ENCODE peak calls at places on chromosomes 12 and 14, in five cellular contexts. One of them, this sample, is unnamed.
A peak's percentile ranks its signal among the peaks of the same experiment; 100 is the strongest.

GRCh38 chr14:32327255-32327961 is 1.7 kb upstream of the AKAP6 start:
- DNase-seq in gastrocnemius medialis: no peak
- DNase-seq in ovary: no peak
- DNase-seq in uterus: no peak
- DNase-seq in HepG2: no peak
- DNase-seq in this sample: no peak

GRCh38 chr14:63174760-63175191 is 29.5 kb upstream of the RHOJ start:
- DNase-seq in uterus: no peak
- DNase-seq in ovary: no peak
- DNase-seq in gastrocnemius medialis: no peak
- DNase-seq in HepG2: peak; percentile 45
- DNase-seq in this sample: no peak

GRCh38 chr12:8033153-8034044 is 883 bp downstream of the FOXJ2 start:
- DNase-seq in HepG2: no peak
- DNase-seq in gastrocnemius medialis: peak; percentile 46
- DNase-seq in uterus: peak; percentile 75
- DNase-seq in ovary: peak; percentile 81
- DNase-seq in this sample: peak; percentile 48

GRCh38 chr14:49620182-49621113 is at the start of the genes MGAT2 and RPL36AL:
- DNase-seq in gastrocnemius medialis: peak; percentile 99
- DNase-seq in ovary: peak; percentile 98
- DNase-seq in HepG2: peak; percentile 95
- DNase-seq in uterus: peak; percentile 99
- DNase-seq in this sample: peak; percentile 94

GRCh38 chr12:45973526-45973925 is 16.8 kb downstream of the SCAF11 start:
- DNase-seq in uterus: no peak
- DNase-seq in HepG2: no peak
- DNase-seq in gastrocnemius medialis: no peak
- DNase-seq in ovary: no peak
- DNase-seq in this sample: no peak

GRCh38 chr12:122894173-122895121 is 1.5 kb downstream of the VPS37B start:
- DNase-seq in gastrocnemius medialis: no peak
- DNase-seq in ovary: no peak
- DNase-seq in uterus: no peak
- DNase-seq in HepG2: no peak
- DNase-seq in this sample: no peak

GRCh38 chr12:110314308-110314707 is 33.3 kb downstream of the ATP2A2 start:
- DNase-seq in gastrocnemius medialis: no peak
- DNase-seq in HepG2: peak; percentile 47
- DNase-seq in ovary: no peak
- DNase-seq in uterus: no peak
- DNase-seq in this sample: no peak

GRCh38 chr12:103401421-103401820 is 94.3 kb downstream of the C12orf42 start:
- DNase-seq in gastrocnemius medialis: no peak
- DNase-seq in ovary: no peak
- DNase-seq in uterus: no peak
- DNase-seq in HepG2: peak; percentile 35
- DNase-seq in this sample: no peak

GRCh38 chr12:68827895-68828294 is 19.9 kb downstream of the MDM2 start:
- DNase-seq in gastrocnemius medialis: no peak
- DNase-seq in ovary: no peak
- DNase-seq in uterus: no peak
- DNase-seq in HepG2: no peak
- DNase-seq in this sample: no peak

GRCh38 chr14:89324501-89325298 is 92.3 kb downstream of the FOXN3 start:
- DNase-seq in gastrocnemius medialis: no peak
- DNase-seq in ovary: no peak
- DNase-seq in uterus: no peak
- DNase-seq in HepG2: no peak
- DNase-seq in this sample: no peak

GRCh38 chr12:85580562-85581168 is 255.5 kb downstream of the RASSF9 start:
- DNase-seq in gastrocnemius medialis: no peak
- DNase-seq in ovary: no peak
- DNase-seq in HepG2: no peak
- DNase-seq in uterus: no peak
- DNase-seq in this sample: no peak

GRCh38 chr14:83975435-83976222 is 1554.3 kb upstream of the FLRT2 start:
- DNase-seq in gastrocnemius medialis: no peak
- DNase-seq in ovary: no peak
- DNase-seq in HepG2: no peak
- DNase-seq in uterus: no peak
- DNase-seq in this sample: no peak

GRCh38 chr12:130490674-130491073 is 153.0 kb downstream of the PIWIL1 start:
- DNase-seq in ovary: no peak
- DNase-seq in uterus: no peak
- DNase-seq in gastrocnemius medialis: no peak
- DNase-seq in HepG2: no peak
- DNase-seq in this sample: no peak

GRCh38 chr12:131239384-131240094 is 285.8 kb downstream of the ADGRD1 start:
- DNase-seq in gastrocnemius medialis: no peak
- DNase-seq in uterus: no peak
- DNase-seq in HepG2: no peak
- DNase-seq in ovary: no peak
- DNase-seq in this sample: no peak

GRCh38 chr12:45369065-45369464 is 153.2 kb downstream of the ANO6 start:
- DNase-seq in gastrocnemius medialis: no peak
- DNase-seq in HepG2: no peak
- DNase-seq in uterus: no peak
- DNase-seq in ovary: no peak
- DNase-seq in this sample: no peak

GRCh38 chr12:41967668-41968649 is 176.7 kb downstream of the GXYLT1 start:
- DNase-seq in uterus: no peak
- DNase-seq in HepG2: no peak
- DNase-seq in ovary: no peak
- DNase-seq in gastrocnemius medialis: no peak
- DNase-seq in this sample: no peak

GRCh38 chr12:91617830-91618229 is 435.2 kb upstream of the DCN start:
- DNase-seq in uterus: no peak
- DNase-seq in gastrocnemius medialis: no peak
- DNase-seq in ovary: no peak
- DNase-seq in HepG2: no peak
- DNase-seq in this sample: no peak

GRCh38 chr14:62655161-62655560 is 390.1 kb downstream of the KCNH5 start:
- DNase-seq in HepG2: no peak
- DNase-seq in ovary: no peak
- DNase-seq in gastrocnemius medialis: no peak
- DNase-seq in uterus: no peak
- DNase-seq in this sample: no peak

GRCh38 chr12:16350682-16351081 is 3.2 kb downstream of the MGST1 start:
- DNase-seq in HepG2: peak; percentile 28
- DNase-seq in ovary: no peak
- DNase-seq in gastrocnemius medialis: peak; percentile 43
- DNase-seq in uterus: peak; percentile 51
- DNase-seq in this sample: peak; percentile 52

GRCh38 chr12:55797068-55797467 is 20.5 kb downstream of the SARNP start:
- DNase-seq in ovary: no peak
- DNase-seq in gastrocnemius medialis: no peak
- DNase-seq in uterus: no peak
- DNase-seq in HepG2: peak; percentile 51
- DNase-seq in this sample: peak; percentile 27

GRCh38 chr12:71208053-71208685 is 50.4 kb upstream of the TSPAN8 start:
- DNase-seq in ovary: no peak
- DNase-seq in gastrocnemius medialis: no peak
- DNase-seq in HepG2: no peak
- DNase-seq in uterus: no peak
- DNase-seq in this sample: no peak

GRCh38 chr12:23555808-23556207 is 393.7 kb downstream of the SOX5 start:
- DNase-seq in HepG2: no peak
- DNase-seq in uterus: no peak
- DNase-seq in gastrocnemius medialis: no peak
- DNase-seq in ovary: no peak
- DNase-seq in this sample: no peak

GRCh38 chr12:21837847-21838246 is 63.3 kb upstream of the KCNJ8 start:
- DNase-seq in ovary: no peak
- DNase-seq in HepG2: no peak
- DNase-seq in gastrocnemius medialis: no peak
- DNase-seq in uterus: no peak
- DNase-seq in this sample: no peak

GRCh38 chr12:84842406-84843013 is 70.1 kb downstream of the SLC6A15 start:
- DNase-seq in HepG2: peak; percentile 16
- DNase-seq in uterus: no peak
- DNase-seq in gastrocnemius medialis: no peak
- DNase-seq in ovary: no peak
- DNase-seq in this sample: peak; percentile 55

GRCh38 chr12:109863961-109864712 is 16.2 kb downstream of the GLTP start:
- DNase-seq in ovary: no peak
- DNase-seq in uterus: no peak
- DNase-seq in HepG2: peak; percentile 97
- DNase-seq in gastrocnemius medialis: no peak
- DNase-seq in this sample: no peak

GRCh38 chr12:57213068-57213715 is 3.4 kb upstream of the NXPH4 start:
- DNase-seq in ovary: peak; percentile 91
- DNase-seq in gastrocnemius medialis: peak; percentile 72
- DNase-seq in HepG2: peak; percentile 53
- DNase-seq in uterus: peak; percentile 90
- DNase-seq in this sample: peak; percentile 93

GRCh38 chr14:77570706-77571293 is 45.6 kb downstream of the SPTLC2 start:
- DNase-seq in ovary: no peak
- DNase-seq in gastrocnemius medialis: no peak
- DNase-seq in HepG2: no peak
- DNase-seq in uterus: no peak
- DNase-seq in this sample: no peak

GRCh38 chr14:77574446-77575125 is 41.9 kb downstream of the SPTLC2 start:
- DNase-seq in ovary: no peak
- DNase-seq in HepG2: no peak
- DNase-seq in gastrocnemius medialis: no peak
- DNase-seq in uterus: no peak
- DNase-seq in this sample: no peak

GRCh38 chr14:77579760-77580159 is 36.7 kb downstream of the SPTLC2 start:
- DNase-seq in HepG2: no peak
- DNase-seq in ovary: no peak
- DNase-seq in uterus: no peak
- DNase-seq in gastrocnemius medialis: no peak
- DNase-seq in this sample: no peak

GRCh38 chr14:77579065-77579464 is 37.4 kb downstream of the SPTLC2 start:
- DNase-seq in ovary: no peak
- DNase-seq in uterus: no peak
- DNase-seq in gastrocnemius medialis: no peak
- DNase-seq in HepG2: no peak
- DNase-seq in this sample: no peak

DNA sequence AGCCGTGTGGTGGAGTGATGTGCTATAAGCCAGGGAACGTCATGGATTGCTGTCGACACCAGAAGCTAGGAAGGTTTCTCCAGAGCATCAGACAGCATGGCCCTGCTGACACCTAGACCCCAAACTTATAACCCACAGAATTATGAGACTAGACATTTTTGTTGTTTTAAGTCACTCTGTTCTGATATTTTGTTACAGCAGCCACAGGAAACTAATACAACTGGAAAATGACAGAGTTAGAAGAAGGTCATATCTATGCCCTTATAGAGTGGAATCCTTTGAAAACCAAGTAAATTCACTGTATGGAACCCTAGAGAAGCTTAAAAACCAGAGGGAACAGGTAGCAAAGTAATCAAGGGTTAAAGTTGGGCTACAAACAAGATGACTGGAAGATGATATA is 42.5 kb downstream of the SPTLC2 start:
- DNase-seq in gastrocnemius medialis: no peak
- DNase-seq in HepG2: no peak
- DNase-seq in ovary: no peak
- DNase-seq in uterus: no peak
- DNase-seq in this sample: no peak
- TF ChIP-seq POLR2A in gastrocnemius medialis: no peak
- TF ChIP-seq POLR2A in HepG2: no peak
- TF ChIP-seq POLR2A in ovary: no peak
- TF ChIP-seq POLR2A in uterus: no peak
- TF ChIP-seq POLR2A in this sample: no peak

GRCh38 chr12:32548691-32549412 is 130.2 kb upstream of the DNM1L start:
- DNase-seq in uterus: no peak
- DNase-seq in gastrocnemius medialis: peak; percentile 33
- DNase-seq in ovary: peak; percentile 59
- DNase-seq in HepG2: no peak
- DNase-seq in this sample: peak; percentile 23

GRCh38 chr12:32546272-32546671 is 132.8 kb upstream of the DNM1L start:
- DNase-seq in ovary: no peak
- DNase-seq in gastrocnemius medialis: no peak
- DNase-seq in uterus: no peak
- DNase-seq in HepG2: peak; percentile 45
- DNase-seq in this sample: no peak

GRCh38 chr12:32551058-32551457 is 128.0 kb upstream of the DNM1L start:
- DNase-seq in gastrocnemius medialis: no peak
- DNase-seq in HepG2: no peak
- DNase-seq in ovary: no peak
- DNase-seq in uterus: no peak
- DNase-seq in this sample: no peak

GRCh38 chr12:32545413-32545970 is 133.6 kb upstream of the DNM1L start:
- DNase-seq in ovary: no peak
- DNase-seq in gastrocnemius medialis: no peak
- DNase-seq in HepG2: no peak
- DNase-seq in uterus: no peak
- DNase-seq in this sample: no peak

DNA sequence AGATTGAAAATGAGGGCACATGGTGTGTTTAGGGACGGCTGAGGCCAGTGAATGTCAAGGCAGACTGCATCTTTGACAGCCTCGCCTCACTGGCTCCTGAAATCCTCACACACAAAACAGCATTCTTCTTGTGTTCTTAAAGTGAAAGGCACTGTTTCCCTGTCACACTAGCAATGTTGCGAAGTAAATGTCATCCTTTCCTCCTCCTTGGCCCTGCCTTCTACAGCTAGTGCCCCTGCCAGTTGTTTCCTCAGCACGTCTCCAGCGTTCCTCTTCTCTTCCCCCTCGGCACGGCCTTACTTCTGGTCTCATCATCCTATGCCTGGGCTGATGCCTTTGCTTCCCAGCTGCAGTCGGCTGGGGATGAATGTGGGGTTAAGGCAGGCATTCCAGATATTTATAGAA is 129.4 kb upstream of the DNM1L start:
- DNase-seq in gastrocnemius medialis: no peak
- DNase-seq in HepG2: no peak
- DNase-seq in ovary: no peak
- DNase-seq in uterus: no peak
- DNase-seq in this sample: no peak
- H3K4me1 ChIP-seq in gastrocnemius medialis: peaks cover 49% of the 10 kb centered on the region
- H3K4me1 ChIP-seq in HepG2: peaks cover 26% of the 10 kb centered on the region
- H3K4me1 ChIP-seq in ovary: peaks cover 38% of the 10 kb centered on the region
- H3K4me1 ChIP-seq in uterus: no peaks in the 10 kb centered on the region
- H3K4me1 ChIP-seq in this sample: peaks cover 52% of the 10 kb centered on the region

GRCh38 chr14:23895480-23895879 is 58.1 kb upstream of the DHRS4 start:
- DNase-seq in gastrocnemius medialis: no peak
- DNase-seq in HepG2: peak; percentile 42
- DNase-seq in ovary: no peak
- DNase-seq in uterus: no peak
- DNase-seq in this sample: no peak
- TF ChIP-seq CTCF in gastrocnemius medialis: no peak
- TF ChIP-seq CTCF in HepG2: peak; percentile 56
- TF ChIP-seq CTCF in ovary: no peak
- TF ChIP-seq CTCF in uterus: no peak
- TF ChIP-seq CTCF in this sample: no peak

DNA sequence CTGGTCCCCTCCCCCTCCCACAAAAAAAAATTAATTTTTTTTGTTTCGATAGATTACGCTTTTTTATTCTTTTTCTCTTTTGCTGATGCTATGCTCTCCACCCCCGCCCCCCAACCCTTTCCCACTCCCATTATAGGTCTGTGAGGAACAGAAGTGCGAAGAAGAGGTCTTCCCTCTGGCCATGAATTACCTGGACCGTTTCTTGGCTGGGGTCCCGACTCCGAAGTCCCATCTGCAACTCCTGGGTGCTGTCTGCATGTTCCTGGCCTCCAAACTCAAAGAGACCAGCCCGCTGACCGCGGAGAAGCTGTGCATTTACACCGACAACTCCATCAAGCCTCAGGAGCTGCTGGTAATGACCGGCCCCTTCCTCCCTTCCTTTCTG is 2.3 kb downstream of the CCND2 start:
- DNase-seq in gastrocnemius medialis: no peak
- DNase-seq in HepG2: no peak
- DNase-seq in ovary: peak; percentile 38
- DNase-seq in uterus: peak; percentile 65
- DNase-seq in this sample: no peak
- TF ChIP-seq POLR2A in gastrocnemius medialis: no peak
- TF ChIP-seq POLR2A in HepG2: no peak
- TF ChIP-seq POLR2A in ovary: no peak
- TF ChIP-seq POLR2A in uterus: no peak
- TF ChIP-seq POLR2A in this sample: no peak

This sample was measured in tibial nerve.